ENCODE peak calls at places on chromosomes 7 and 10, in nine cellular contexts. R is astrocyte, W is body of pancreas, Z is spleen, Y is neural progenitor cell, U is dorsolateral prefrontal cortex, P is cardiac muscle cell, T is GM23338, F is lower lobe of right lung. C is an unnamed sample.

GRCh38 chr10:33341638-33342037 is 7.2 kb upstream of the NRP1 start:
- DNase-seq in R (peak), W (no peak), Z (no peak), Y (no peak), U (no peak), P (no peak), T (no peak), F (no peak), C (no peak)

GRCh38 chr10:17454181-17454800 is at the start of gene ST8SIA6:
- DNase-seq in R (peak), W (peak), Z (peak), Y (peak), U (no peak), P (peak), T (peak), F (peak), C (peak)

GRCh38 chr7:130700760-130701159 is 14.4 kb upstream of the TSGA13 start:
- DNase-seq in R (no peak), W (no peak), Z (no peak), Y (no peak), U (no peak), P (no peak), T (no peak), F (no peak), C (no peak)

GRCh38 chr10:69883256-69883655 is 81.5 kb downstream of the COL13A1 start:
- DNase-seq in R (no peak), W (no peak), Z (no peak), Y (no peak), U (no peak), P (no peak), T (peak), F (no peak), C (no peak)

GRCh38 chr7:44305564-44306507 is 19.6 kb downstream of the CAMK2B start:
- DNase-seq in R (no peak), W (no peak), Z (peak), Y (no peak), U (no peak), P (no peak), T (no peak), F (no peak), C (peak)

GRCh38 chr10:100824886-100825285 is 79.5 kb downstream of the PAX2 start:
- DNase-seq in R (no peak), W (no peak), Z (no peak), Y (no peak), U (no peak), P (no peak), T (no peak), F (no peak), C (no peak)

GRCh38 chr10:84563355-84563754 is 235.0 kb downstream of the CCSER2 start:
- DNase-seq in R (no peak), W (no peak), Z (no peak), Y (no peak), U (no peak), P (no peak), T (no peak), F (no peak), C (no peak)

GRCh38 chr7:3042861-3043489 is 692 bp downstream of the CARD11 start:
- DNase-seq in R (no peak), W (no peak), Z (peak), Y (no peak), U (no peak), P (no peak), T (peak), F (no peak), C (no peak)

GRCh38 chr10:76547352-76547972 is 1090.1 kb downstream of the KCNMA1 start:
- DNase-seq in R (peak), W (peak), Z (no peak), Y (peak), U (peak), P (peak), T (peak), F (peak), C (peak)

GRCh38 chr7:144127714-144128334 is 4.8 kb downstream of the OR2A14 start:
- DNase-seq in R (peak), W (peak), Z (peak), Y (peak), U (peak), P (peak), T (peak), F (peak), C (peak)

GRCh38 chr10:24432478-24433416 is 223.8 kb downstream of the KIAA1217 start:
- DNase-seq in R (peak), W (no peak), Z (no peak), Y (no peak), U (no peak), P (no peak), T (peak), F (no peak), C (no peak)

GRCh38 chr7:158950914-158951635 is 94.7 kb downstream of the DYNC2I1 start:
- DNase-seq in R (no peak), W (no peak), Z (no peak), Y (no peak), U (no peak), P (peak), T (no peak), F (no peak), C (no peak)

GRCh38 chr10:114547466-114547865 is 110.6 kb downstream of the ABLIM1 start:
- DNase-seq in R (no peak), W (no peak), Z (peak), Y (no peak), U (no peak), P (no peak), T (no peak), F (peak), C (no peak)

GRCh38 chr10:48227213-48227612 is 47.3 kb downstream of the FRMPD2 start:
- DNase-seq in R (no peak), W (no peak), Z (no peak), Y (no peak), U (peak), P (no peak), T (no peak), F (no peak), C (no peak)

GRCh38 chr10:48221814-48222213 is 52.7 kb downstream of the FRMPD2 start:
- DNase-seq in R (no peak), W (no peak), Z (no peak), Y (no peak), U (no peak), P (no peak), T (no peak), F (no peak), C (no peak)

GRCh38 chr10:48224296-48224695 is 50.2 kb downstream of the FRMPD2 start:
- DNase-seq in R (no peak), W (no peak), Z (no peak), Y (no peak), U (no peak), P (no peak), T (no peak), F (no peak), C (no peak)

GRCh38 chr10:48219194-48219593 is 55.3 kb downstream of the FRMPD2 start:
- DNase-seq in R (no peak), W (no peak), Z (no peak), Y (no peak), U (no peak), P (no peak), T (no peak), F (no peak), C (no peak)

DNA sequence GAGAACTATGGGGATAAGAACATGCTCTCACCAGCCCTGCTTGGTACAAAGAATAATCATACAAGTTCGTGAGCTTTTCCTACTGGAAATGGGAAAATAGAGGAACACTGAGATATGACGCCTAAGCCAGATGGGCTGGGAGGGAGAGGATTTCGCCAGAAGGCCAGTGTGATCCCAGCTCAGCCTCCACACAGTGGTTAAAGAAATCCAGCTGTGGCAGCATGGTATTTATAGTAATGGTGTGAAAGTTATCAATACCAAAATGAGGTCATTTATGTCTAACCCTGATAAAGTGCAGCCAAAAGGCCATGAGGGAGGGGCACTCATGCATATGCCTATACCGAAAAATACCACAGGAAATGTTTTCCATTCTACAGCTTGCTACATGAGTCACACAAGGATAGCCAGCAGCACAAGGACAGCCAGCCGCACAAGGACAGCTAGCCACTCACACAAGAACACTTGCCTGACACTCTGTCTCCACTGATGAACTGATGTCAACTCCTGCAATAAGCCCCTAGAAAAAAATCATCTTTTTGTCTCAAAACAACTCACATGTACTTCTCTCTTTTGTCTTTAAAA is 49.4 kb downstream of the FRMPD2 start:
- DNase-seq in R (no peak), W (no peak), Z (no peak), Y (no peak), U (no peak), P (peak), T (no peak), F (no peak), C (no peak)
- TF ChIP-seq CTCF in R (no peak), W (no peak), Z (no peak), Y (no peak), U (no peak), P (no peak), T (no peak), F (no peak), C (no peak)

DNA sequence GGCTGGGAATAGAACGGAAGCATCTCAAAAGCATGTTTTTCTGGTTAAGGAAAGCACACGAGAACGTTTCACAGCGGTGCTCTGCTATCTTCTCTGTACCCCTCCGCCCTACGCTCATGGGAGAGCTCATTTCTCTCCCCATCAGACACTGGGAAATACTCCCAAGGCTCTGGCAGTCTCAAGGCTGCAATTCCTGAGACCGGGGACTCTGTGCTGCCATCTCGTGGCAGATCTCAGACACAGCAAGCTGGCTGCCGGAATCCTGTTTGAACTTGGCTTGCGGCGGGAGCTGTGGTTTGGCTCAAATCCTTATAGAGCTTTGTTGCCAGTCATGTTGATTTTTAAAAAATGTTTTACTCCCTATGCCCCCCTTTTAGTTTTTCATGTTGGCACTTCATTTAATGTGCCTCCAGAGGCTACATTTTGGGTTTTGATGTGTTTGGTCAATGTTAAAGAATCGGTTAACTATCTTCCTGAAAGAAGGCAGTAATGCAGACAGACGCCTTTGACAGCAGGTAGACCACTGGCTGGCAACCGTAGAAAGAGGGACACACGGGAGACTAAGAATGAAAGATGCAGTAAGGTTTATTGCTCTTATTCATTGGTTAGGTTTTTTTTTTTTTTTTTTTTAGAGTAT is 27.6 kb downstream of the BMPER start:
- DNase-seq in R (peak), W (peak), Z (peak), Y (peak), U (peak), P (peak), T (peak), F (peak), C (peak)
- H3K4me3 ChIP-seq in R (no peak), W (no peak), Z (no peak), Y (no peak), U (peak), P (no peak), T (no peak), F (peak), C (peak)

DNA sequence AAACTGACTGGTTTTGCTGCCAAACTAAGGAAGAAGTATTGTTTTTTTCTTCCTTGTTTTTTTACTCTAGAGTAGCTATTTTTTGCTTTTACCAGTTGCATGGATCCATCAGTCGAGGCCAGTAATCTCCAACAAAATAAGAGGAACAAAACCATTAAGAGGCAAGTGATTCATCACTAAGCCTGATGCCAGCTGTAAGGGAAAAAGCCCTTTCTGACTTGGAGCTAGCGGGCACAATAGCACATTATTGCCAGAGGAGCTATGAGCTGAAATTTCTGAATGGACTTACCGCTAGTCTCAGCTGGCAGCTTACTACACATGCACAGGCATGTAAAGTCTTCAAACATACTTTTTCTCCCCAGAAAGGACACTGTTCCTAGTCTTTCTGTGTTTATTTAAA is 41.6 kb upstream of the PTPRZ1 start:
- DNase-seq in R (peak), W (no peak), Z (no peak), Y (peak), U (no peak), P (no peak), T (no peak), F (no peak), C (no peak)
- TF ChIP-seq CTCF in R (no peak), W (no peak), Z (no peak), Y (no peak), U (no peak), P (no peak), T (no peak), F (no peak), C (no peak)

GRCh38 chr10:58666024-58666423 is 153.4 kb downstream of the BICC1 start:
- DNase-seq in R (peak), W (peak), Z (no peak), Y (no peak), U (no peak), P (no peak), T (no peak), F (no peak), C (no peak)
- H3K4me3 ChIP-seq in R (peak), W (no peak), Z (no peak), Y (no peak), U (no peak), P (no peak), T (no peak), F (peak), C (peak)

C was measured in psoas muscle.